ENCODE peak calls at places on chromosomes 13 and 19, in seven cellular contexts. C is mesendoderm, H is H9, M is H1, T is IMR-90, K is neuronal stem cell, U is mesenchymal stem cell. I is an unnamed sample.

GRCh38 chr13:109255457-109255856 is 530.9 kb downstream of the IRS2 start:
- DNase-seq in C (no peak), H (no peak), M (no peak), T (no peak), K (no peak), U (no peak), I (no peak)

GRCh38 chr13:36453518-36453917 is 21.2 kb downstream of the CCNA1 start:
- DNase-seq in C (peak), H (no peak), M (no peak), T (peak), K (no peak), U (peak), I (no peak)

GRCh38 chr13:112447306-112447705 is 71.2 kb downstream of the SPACA7 start:
- DNase-seq in C (no peak), H (no peak), M (no peak), T (no peak), K (no peak), U (no peak), I (no peak)

GRCh38 chr19:13633522-13633922 is 127.2 kb upstream of the CACNA1A start:
- DNase-seq in C (no peak), H (no peak), M (no peak), T (no peak), K (no peak), U (no peak), I (no peak)

GRCh38 chr13:114131581-114132418 is 623 bp downstream of the RASA3 start:
- DNase-seq in C (peak), H (no peak), M (no peak), T (no peak), K (no peak), U (no peak), I (no peak)

GRCh38 chr19:49570138-49570856 is 10.1 kb downstream of the NOSIP start:
- DNase-seq in C (peak), H (peak), M (peak), T (peak), K (peak), U (peak), I (peak)

GRCh38 chr19:41882568-41883462 is at the start of gene ARHGEF1:
- DNase-seq in C (no peak), H (no peak), M (peak), T (no peak), K (no peak), U (peak), I (no peak)

GRCh38 chr13:40786568-40786996 is 2.8 kb upstream of the SLC25A15 start:
- DNase-seq in C (no peak), H (peak), M (no peak), T (peak), K (no peak), U (peak), I (no peak)

GRCh38 chr13:29846475-29847256 is 3.8 kb downstream of the UBL3 start:
- DNase-seq in C (no peak), H (no peak), M (no peak), T (no peak), K (no peak), U (no peak), I (no peak)

GRCh38 chr13:41107584-41108014 is 25.0 kb downstream of the KBTBD6 start:
- DNase-seq in C (peak), H (peak), M (peak), T (no peak), K (no peak), U (no peak), I (no peak)

GRCh38 chr19:28534740-28535351 is 678.1 kb downstream of the UQCRFS1 start:
- DNase-seq in C (no peak), H (no peak), M (no peak), T (no peak), K (no peak), U (no peak), I (no peak)

GRCh38 chr19:28532765-28533341 is 680.1 kb downstream of the UQCRFS1 start:
- DNase-seq in C (no peak), H (no peak), M (no peak), T (no peak), K (no peak), U (no peak), I (no peak)

GRCh38 chr19:28530406-28531035 is 682.4 kb downstream of the UQCRFS1 start:
- DNase-seq in C (no peak), H (no peak), M (no peak), T (no peak), K (no peak), U (no peak), I (no peak)

GRCh38 chr19:28535352-28535775 is 677.6 kb downstream of the UQCRFS1 start:
- DNase-seq in C (no peak), H (no peak), M (no peak), T (no peak), K (no peak), U (no peak), I (no peak)

DNA sequence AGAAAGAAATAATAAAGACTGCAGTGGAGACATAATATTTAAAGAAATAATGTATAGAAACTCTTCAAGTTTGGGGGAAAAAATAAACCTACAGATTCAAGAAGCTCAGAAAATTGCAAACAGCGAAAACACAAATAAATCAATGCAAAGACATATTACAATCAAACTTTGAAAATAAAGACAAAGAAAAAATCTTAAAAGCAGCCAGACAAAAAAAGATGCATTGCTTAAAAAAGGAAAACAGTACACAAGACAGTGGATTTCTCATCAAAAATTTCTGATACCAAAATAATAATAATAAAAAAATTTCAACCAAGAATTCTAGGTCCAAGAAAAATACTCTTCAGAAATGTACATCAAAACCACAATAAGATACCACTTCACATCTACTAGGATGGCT is 681.0 kb downstream of the UQCRFS1 start:
- DNase-seq in C (no peak), H (no peak), M (no peak), T (no peak), K (no peak), U (no peak), I (no peak)
- H3K18ac ChIP-seq in C (no peak), H (no peak), M (no peak), T (no peak), K (no peak), U (no peak), I (no peak)

GRCh38 chr19:46191972-46192371 is 37.6 kb upstream of the IGFL1 start:
- DNase-seq in C (no peak), H (no peak), M (no peak), T (no peak), K (no peak), U (no peak), I (no peak)
- H3K18ac ChIP-seq in C (no peak), H (no peak), M (no peak), T (no peak), K (peak), U (no peak), I (no peak)

GRCh38 chr19:572140-572890 is at the start of gene BSG:
- DNase-seq in C (peak), H (peak), M (peak), T (peak), K (peak), U (peak), I (peak)

GRCh38 chr19:570315-570714 is 2.1 kb upstream of the BSG start:
- DNase-seq in C (no peak), H (peak), M (no peak), T (no peak), K (no peak), U (no peak), I (peak)

GRCh38 chr19:572891-573825 is 762 bp downstream of the BSG start:
- DNase-seq in C (peak), H (peak), M (no peak), T (peak), K (no peak), U (peak), I (peak)

GRCh38 chr19:574658-575526 is 2.5 kb downstream of the BSG start:
- DNase-seq in C (no peak), H (no peak), M (no peak), T (peak), K (no peak), U (peak), I (peak)

GRCh38 chr19:571127-571974 is 1.0 kb upstream of the BSG start:
- DNase-seq in C (peak), H (peak), M (peak), T (peak), K (peak), U (peak), I (peak)
- H3K18ac ChIP-seq in C (no peak), H (peak), M (peak), T (no peak), K (peak), U (peak), I (peak)

DNA sequence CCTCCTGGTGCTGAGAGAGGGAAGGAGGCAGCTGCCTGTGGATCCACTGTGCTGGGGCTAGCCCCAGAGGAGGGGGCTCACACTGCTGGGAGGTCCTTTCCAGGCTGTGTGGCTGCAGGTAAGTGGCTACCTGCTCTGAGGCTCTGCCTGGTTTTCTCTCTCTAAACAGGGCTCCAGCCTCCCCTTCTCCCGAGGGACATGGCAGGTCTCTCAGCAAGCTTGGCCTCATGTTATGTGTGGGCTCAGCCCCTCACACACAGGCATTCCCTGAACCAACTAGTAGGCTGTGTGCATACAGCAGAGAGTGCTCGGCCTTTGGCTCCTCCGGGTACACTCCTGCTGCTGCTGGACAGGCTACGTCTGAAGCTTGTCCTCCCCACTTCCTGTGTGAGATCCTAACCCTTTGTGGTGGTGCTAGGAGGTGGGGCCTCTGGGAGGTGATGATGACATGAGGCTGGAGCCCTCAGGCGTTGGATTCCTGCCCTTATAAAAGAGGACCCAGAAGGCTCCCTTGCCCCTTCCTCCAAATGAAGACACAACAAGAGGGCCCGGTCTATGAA is 4.2 kb downstream of the ZNF835 start:
- DNase-seq in C (peak), H (no peak), M (no peak), T (no peak), K (no peak), U (no peak), I (no peak)
- H3K18ac ChIP-seq in C (no peak), H (no peak), M (no peak), T (no peak), K (no peak), U (no peak), I (no peak)

DNA sequence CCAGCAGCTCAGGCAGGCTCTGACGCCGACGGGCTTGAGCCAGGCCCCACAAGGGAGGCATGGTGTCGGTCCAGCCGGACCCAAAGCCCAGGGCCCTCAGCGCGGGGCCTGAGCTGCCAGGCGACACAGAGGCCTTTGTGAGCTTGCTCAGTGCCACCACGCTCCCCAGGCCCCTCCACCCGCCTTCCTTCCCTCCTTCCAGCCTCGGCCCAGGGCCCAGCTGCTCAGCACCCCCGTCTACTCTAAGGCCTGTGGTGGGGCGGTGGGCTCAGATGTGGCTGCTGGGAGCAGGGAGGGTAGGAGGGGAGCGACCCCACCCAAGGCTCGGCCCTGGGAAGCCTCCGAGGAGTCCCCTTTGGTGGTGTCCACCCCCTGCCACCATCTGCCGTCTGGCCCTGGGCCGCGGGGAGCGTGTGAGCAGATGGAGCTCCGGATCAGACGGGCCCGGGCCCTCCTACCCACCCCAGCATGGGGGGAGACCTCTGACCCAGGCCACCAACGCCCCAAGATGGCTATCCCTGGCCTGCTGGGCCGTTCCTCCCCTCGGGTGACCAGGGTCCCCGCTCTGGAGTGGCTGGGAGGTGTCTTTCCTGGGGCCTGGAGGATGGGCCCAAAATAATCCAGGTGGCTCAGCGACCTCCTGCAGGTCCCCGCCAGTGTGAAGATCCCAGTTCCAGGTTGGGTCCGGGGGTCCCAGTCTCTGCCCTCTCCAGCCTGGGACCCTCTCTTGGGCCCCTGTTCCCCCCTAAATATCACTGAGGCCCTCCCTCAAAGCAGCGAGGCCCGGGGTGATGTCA is 7.8 kb downstream of the ZBTB7A start:
- DNase-seq in C (no peak), H (peak), M (no peak), T (no peak), K (no peak), U (no peak), I (no peak)
- H3K18ac ChIP-seq in C (no peak), H (no peak), M (peak), T (peak), K (peak), U (peak), I (peak)

GRCh38 chr19:51127755-51128154 is 3.0 kb downstream of the SIGLEC9 start:
- DNase-seq in C (no peak), H (no peak), M (no peak), T (peak), K (no peak), U (peak), I (peak)

GRCh38 chr19:51135004-51135403 is 7.1 kb upstream of the SIGLEC7 start:
- DNase-seq in C (no peak), H (no peak), M (no peak), T (no peak), K (no peak), U (no peak), I (no peak)

GRCh38 chr19:51129716-51130115 is 5.0 kb downstream of the SIGLEC9 start:
- DNase-seq in C (no peak), H (no peak), M (no peak), T (no peak), K (no peak), U (peak), I (no peak)

GRCh38 chr19:51128227-51128626 is 3.5 kb downstream of the SIGLEC9 start:
- DNase-seq in C (no peak), H (no peak), M (no peak), T (no peak), K (no peak), U (no peak), I (no peak)

GRCh38 chr19:51131780-51132680 is 7.3 kb downstream of the SIGLEC9 start:
- DNase-seq in C (peak), H (no peak), M (no peak), T (peak), K (no peak), U (peak), I (no peak)
- H3K18ac ChIP-seq in C (no peak), H (no peak), M (no peak), T (no peak), K (no peak), U (no peak), I (no peak)

GRCh38 chr19:37492213-37492612 is 14.5 kb upstream of the ZNF793 start:
- DNase-seq in C (no peak), H (no peak), M (no peak), T (no peak), K (no peak), U (no peak), I (no peak)
- H3K18ac ChIP-seq in C (no peak), H (no peak), M (no peak), T (no peak), K (no peak), U (no peak), I (no peak)

GRCh38 chr13:23212621-23213020 is 31.8 kb downstream of the SGCG start:
- DNase-seq in C (peak), H (no peak), M (no peak), T (no peak), K (no peak), U (no peak), I (peak)
- H3K18ac ChIP-seq in C (no peak), H (no peak), M (no peak), T (no peak), K (no peak), U (no peak), I (no peak)

I was measured in trophoblast cell.